ENCODE peak calls at places on chromosome 9, in five cellular contexts. I, O, E, J and K are unnamed samples. For H3K4me1, the result is how much of the 10 kb centered on the place peaks cover.

GRCh38 chr9:88660611-88661010 is 125.6 kb downstream of the NXNL2 start:
- DNase-seq in E (no peak), O (no peak), I (no peak), J (peak), K (no peak)

GRCh38 chr9:110125763-110126351 is 82.1 kb downstream of the C9orf152 start:
- DNase-seq in O (no peak), I (no peak), E (no peak), J (no peak), K (no peak)

GRCh38 chr9:77502568-77502967 is 145.6 kb downstream of the GNA14 start:
- DNase-seq in J (no peak), E (no peak), I (no peak), O (no peak), K (no peak)

GRCh38 chr9:2621678-2622360 is at the start of gene VLDLR:
- DNase-seq in J (peak), I (peak), E (peak), O (peak), K (no peak)

GRCh38 chr9:121637441-121638222 is 13.8 kb upstream of the DAB2IP start:
- DNase-seq in O (no peak), E (no peak), I (no peak), J (no peak), K (no peak)

GRCh38 chr9:101791938-101792337 is 53.5 kb upstream of the GRIN3A start:
- DNase-seq in I (no peak), O (peak), J (peak), E (no peak), K (no peak)

GRCh38 chr9:95726756-95727155 is 148.7 kb upstream of the ERCC6L2 start:
- DNase-seq in J (peak), O (no peak), E (no peak), I (no peak), K (no peak)

GRCh38 chr9:95264954-95265615 is 52.4 kb downstream of the FANCC start:
- DNase-seq in O (no peak), E (no peak), J (peak), I (no peak), K (no peak)

GRCh38 chr9:128218518-128219389 is 15.6 kb downstream of the DNM1 start:
- DNase-seq in J (peak), O (peak), E (peak), I (peak), K (no peak)

DNA sequence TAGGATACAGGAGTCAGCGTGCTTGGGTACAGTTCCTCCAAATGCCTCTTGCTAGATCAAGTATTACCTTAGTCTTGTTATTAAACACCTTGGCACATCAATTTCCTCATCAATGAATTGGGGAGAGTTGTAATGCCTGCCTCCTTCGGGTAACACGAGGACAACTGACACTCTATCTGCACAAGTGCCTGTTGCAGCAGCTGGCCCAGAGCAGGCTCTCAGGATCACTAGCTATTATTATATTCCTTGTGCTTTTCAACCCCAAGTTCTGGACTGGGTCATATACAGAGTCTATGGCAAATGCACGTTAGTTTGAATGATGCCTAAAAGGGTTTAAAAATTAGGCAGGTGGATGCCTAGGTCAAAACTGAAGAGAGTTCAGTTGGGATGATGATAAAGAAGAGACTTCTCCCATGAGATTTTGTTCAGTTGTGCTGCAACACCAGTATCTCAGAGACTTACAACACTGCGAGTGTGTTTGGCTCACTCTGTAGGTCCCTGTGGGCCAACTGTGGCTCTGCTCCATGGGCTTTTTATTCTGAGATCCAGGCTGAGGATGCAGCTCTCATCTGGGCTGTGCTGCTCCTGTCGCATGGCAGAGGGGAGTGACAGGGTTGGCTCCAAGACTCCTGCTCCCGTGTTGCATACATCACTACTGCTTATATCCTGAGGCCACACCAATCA is 41.1 kb upstream of the TEX48 start:
- DNase-seq in O (no peak), I (no peak), J (no peak), E (no peak), K (no peak)
- H3K4me1 ChIP-seq in O (under half), I (under half), J (under half), E (under half), K (under half)

GRCh38 chr9:79371948-79372555 is 199.7 kb upstream of the TLE4 start:
- DNase-seq in J (no peak), I (no peak), E (no peak), O (no peak), K (no peak)
- H3K4me1 ChIP-seq in J (under half), I (under half), E (under half), O (under half), K (under half)

GRCh38 chr9:129350143-129350935 is 172.3 kb upstream of the IER5L start:
- DNase-seq in E (no peak), O (no peak), J (no peak), I (no peak), K (no peak)
- H3K4me1 ChIP-seq in E (under half), O (under half), J (half or more), I (under half), K (under half)

DNA sequence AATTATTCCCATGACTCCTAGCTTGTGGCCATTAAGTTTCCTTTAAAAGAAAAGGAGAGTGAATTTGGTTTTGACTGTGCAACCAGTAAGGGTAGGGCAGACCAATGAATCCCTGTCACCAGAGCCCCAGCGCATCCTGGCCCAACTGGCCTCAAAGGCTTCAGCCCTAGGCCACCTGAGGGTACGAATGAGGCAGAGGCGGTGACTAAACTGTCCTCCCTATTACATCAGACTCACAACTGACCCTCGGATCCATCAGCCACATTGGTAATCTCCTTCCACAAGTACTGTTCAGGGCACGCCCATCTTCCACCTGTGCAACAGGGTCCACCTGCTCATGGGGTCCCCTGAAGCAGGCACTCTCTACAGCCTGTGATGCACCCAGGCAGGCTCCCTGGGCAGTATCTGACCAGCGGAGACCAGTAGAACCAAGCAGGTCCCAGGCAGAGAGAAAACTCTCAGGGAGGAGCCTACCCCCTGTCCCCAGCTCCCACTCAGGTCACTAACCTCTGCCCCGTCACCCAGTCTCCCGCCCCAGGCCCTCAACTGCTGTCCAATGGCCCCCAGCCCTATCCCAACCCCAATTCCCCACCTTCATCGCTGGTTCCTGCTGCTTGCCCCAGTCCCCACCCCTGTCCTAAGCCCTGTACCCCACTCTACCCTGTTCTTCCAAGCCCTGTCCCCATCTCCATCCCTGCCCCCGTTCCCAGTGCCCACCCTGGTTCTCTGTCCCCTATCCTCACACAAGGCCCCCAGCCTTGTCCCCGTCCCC is 926 bp downstream of the EDF1 start:
- DNase-seq in O (no peak), E (no peak), J (no peak), I (no peak), K (no peak)
- H3K4me1 ChIP-seq in O (under half), E (under half), J (under half), I (under half), K (under half)

GRCh38 chr9:621199-621860 is 220.2 kb upstream of the DMRT1 start:
- DNase-seq in E (no peak), I (no peak), J (no peak), O (no peak), K (no peak)

GRCh38 chr9:627571-627970 is 213.9 kb upstream of the DMRT1 start:
- DNase-seq in I (no peak), J (no peak), E (no peak), O (no peak), K (no peak)

GRCh38 chr9:626591-626990 is 214.9 kb upstream of the DMRT1 start:
- DNase-seq in J (no peak), O (no peak), E (no peak), I (no peak), K (no peak)

GRCh38 chr9:629136-629535 is 212.4 kb upstream of the DMRT1 start:
- DNase-seq in E (no peak), O (no peak), I (no peak), J (no peak), K (no peak)

DNA sequence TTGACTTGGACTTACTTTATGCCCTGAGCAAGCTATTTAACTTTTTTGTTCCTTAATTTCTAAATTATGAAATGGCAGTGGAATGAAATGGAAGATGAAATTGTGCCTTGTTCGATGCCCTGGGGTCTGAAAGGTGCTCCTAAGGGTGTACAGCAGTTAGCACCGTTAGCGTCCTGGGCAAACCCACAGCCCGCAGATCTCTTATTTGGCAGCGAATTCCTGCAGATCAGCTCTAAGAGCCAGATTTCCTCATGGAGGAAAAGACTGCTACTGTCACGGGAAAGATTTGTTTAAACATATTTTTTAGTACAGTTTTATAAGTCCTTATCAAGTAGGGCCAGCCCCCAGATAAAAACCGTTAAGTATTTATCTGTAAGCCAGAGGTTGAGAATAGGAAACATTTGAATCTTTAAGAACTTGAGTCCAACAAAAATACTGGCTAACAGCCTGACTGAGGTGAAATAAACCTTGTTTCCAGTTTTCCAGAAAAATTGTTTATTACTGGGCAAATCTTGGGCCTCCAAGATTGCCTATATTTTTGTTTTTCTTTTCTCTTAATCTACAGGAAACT is 216.5 kb upstream of the DMRT1 start:
- DNase-seq in O (no peak), I (no peak), J (no peak), E (no peak), K (no peak)
- H3K4me1 ChIP-seq in O (under half), I (under half), J (under half), E (under half), K (under half)

GRCh38 chr9:133188006-133188842 is 20.8 kb downstream of the OBP2B start:
- DNase-seq in E (no peak), O (peak), I (no peak), J (peak), K (no peak)
- H3K4me1 ChIP-seq in E (under half), O (under half), I (under half), J (under half), K (under half)

DNA sequence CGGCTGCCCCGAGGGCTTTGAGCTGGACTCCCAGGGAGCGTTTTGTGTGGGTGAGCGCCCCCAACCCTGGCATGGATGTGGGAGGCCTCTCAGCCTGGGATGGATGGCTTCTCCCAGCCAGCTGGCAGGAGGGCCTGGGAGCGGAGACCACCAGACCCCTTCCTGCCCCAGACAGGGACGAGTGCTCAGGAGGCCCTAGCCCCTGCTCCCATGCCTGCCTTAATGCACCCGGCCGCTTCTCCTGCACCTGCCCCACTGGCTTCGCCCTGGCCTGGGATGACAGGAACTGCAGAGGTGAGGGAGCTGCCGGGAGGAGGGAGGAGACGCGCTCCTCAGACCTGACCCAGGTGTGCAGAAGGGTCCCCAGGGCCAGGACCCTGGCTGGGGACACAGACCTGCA is 17.4 kb upstream of the ASS1 start:
- DNase-seq in E (no peak), O (no peak), J (no peak), I (no peak), K (no peak)
- H3K4me1 ChIP-seq in E (under half), O (under half), J (under half), I (under half), K (under half)

DNA sequence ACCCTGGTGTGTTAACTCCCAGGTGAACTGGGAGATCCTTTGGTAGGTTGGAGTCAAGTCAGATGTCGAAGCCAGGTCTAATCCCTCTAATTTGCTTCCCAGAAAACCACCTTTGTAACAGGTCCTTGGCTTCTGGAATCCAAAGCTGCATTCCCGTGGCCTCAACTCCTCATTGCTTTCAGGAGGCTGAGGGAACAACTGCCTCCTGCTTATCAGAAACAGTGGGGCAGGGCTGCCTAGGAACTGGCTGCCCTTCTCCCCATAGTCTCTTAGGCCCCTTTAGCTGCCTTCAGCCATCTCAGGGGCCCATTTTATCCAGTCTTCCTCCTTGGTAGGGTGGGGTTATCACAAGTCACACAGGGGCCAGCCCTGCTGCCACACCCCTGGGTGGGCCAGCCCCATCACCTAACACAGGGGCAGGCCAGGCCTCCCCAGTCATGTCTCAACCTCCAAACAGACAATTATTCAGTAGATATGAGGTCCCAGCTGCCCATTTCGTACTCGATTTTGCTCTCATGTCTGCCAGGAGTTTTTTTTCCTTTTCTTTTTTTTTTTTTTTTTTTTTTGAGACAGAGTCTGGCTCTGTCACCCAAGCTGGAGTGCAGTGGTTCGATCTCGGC is 3.9 kb downstream of the ALAD start:
- DNase-seq in O (no peak), I (no peak), J (no peak), E (no peak), K (no peak)
- H3K4me1 ChIP-seq in O (under half), I (under half), J (under half), E (under half), K (under half)

DNA sequence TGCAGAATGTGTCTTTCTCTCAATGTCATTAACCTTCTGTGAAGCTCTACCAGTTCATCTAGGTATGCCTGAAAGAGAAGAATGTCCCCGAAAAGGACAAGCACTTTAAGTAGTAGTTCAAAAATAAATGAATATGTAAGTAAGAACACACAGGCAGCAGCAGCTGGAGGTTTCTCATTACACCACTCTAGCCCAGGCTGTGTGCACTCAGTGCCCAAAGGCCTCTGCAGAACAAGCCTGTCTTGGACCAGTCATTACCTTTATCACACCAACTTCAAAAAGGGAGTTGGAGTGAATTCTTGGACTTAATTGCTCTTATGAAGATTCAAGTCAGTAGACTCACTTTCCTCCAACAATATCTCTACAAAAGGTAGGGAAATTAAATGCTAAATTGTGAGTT is 268.8 kb downstream of the MLLT3 start:
- DNase-seq in E (no peak), I (no peak), O (no peak), J (no peak), K (no peak)
- H3K4me1 ChIP-seq in E (under half), I (under half), O (under half), J (under half), K (under half)

GRCh38 chr9:131707050-131707449 is 32.8 kb downstream of the RAPGEF1 start:
- DNase-seq in J (no peak), I (no peak), E (no peak), O (no peak), K (no peak)

GRCh38 chr9:131712151-131712716 is 27.6 kb downstream of the RAPGEF1 start:
- DNase-seq in E (no peak), I (no peak), J (no peak), O (no peak), K (no peak)

GRCh38 chr9:131707677-131708612 is 31.9 kb downstream of the RAPGEF1 start:
- DNase-seq in E (no peak), O (peak), J (peak), I (peak), K (peak)

GRCh38 chr9:131708613-131709002 is 31.3 kb downstream of the RAPGEF1 start:
- DNase-seq in J (no peak), I (no peak), E (no peak), O (no peak), K (no peak)

DNA sequence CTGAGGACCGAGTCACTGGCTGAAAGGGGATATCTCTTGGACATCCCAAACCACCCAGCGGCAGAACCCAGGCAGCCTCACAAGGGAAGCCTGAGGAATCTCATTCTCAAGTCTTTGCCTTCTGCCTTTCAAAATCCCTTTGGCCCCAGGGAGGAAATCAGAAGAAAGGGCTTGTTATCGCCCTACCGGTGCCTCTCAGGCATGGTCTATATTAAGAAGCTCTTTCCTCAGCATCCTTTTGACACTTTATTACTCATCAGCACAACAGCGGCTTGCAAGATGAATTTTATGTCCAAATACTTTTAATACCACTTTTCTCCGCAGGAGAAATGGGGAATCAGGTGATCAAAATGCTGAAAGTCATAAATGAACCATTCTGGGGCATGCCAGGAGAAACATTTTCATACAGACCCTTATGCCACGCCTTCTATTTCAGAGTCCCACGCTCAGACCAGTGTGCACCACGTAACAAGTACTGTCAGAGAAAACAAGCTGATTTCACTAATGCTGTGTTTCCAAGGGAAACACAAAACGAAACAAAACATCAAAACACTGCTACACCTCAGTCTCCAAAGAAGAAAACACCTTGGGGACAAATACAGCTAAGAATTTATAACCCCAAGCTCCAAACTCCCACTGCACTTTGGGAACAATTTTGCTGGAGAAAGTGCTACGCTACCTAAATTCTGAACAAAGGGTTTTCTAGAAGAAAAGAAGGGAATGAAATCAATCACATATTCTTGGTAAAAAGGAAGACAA is 30.0 kb downstream of the RAPGEF1 start:
- DNase-seq in I (no peak), J (no peak), E (no peak), O (no peak), K (no peak)
- H3K4me1 ChIP-seq in I (half or more), J (half or more), E (under half), O (under half), K (under half)